ENCODE peak calls at places on chromosome 20, in six cellular contexts. I, K, Z, Y, J and B are unnamed samples.

GRCh38 chr20:24985802-24986201 is 6.7 kb downstream of the APMAP start:
- DNase-seq in I (no peak), K (no peak), Z (no peak), Y (peak; percentile 1), J (no peak), B (no peak)

GRCh38 chr20:58447733-58448391 is 58.8 kb downstream of the VAPB start:
- DNase-seq in I (peak; percentile 68), K (no peak), Z (peak; percentile 23), Y (peak; percentile 56), J (peak; percentile 89), B (no peak)

GRCh38 chr20:50913976-50914375 is 17.3 kb downstream of the ADNP start:
- DNase-seq in I (no peak), K (no peak), Z (no peak), Y (no peak), J (no peak), B (no peak)

GRCh38 chr20:9966966-9967365 is 67.8 kb upstream of the ANKEF1 start:
- DNase-seq in I (no peak), K (no peak), Z (no peak), Y (no peak), J (peak; percentile 50), B (no peak)

GRCh38 chr20:17227669-17228623 is 1.1 kb downstream of the PCSK2 start:
- DNase-seq in I (peak; percentile 13), K (peak; percentile 49), Z (no peak), Y (no peak), J (peak; percentile 87), B (no peak)

GRCh38 chr20:41094656-41095055 is 42.7 kb upstream of the PLCG1 start:
- DNase-seq in I (no peak), K (no peak), Z (no peak), Y (no peak), J (no peak), B (no peak)

GRCh38 chr20:50996901-50997830 is 25.7 kb downstream of the KCNG1 start:
- DNase-seq in I (no peak), K (no peak), Z (no peak), Y (no peak), J (no peak), B (no peak)

GRCh38 chr20:63974402-63975200 is 4.8 kb downstream of the SAMD10 start:
- DNase-seq in I (no peak), K (peak; percentile 51), Z (no peak), Y (no peak), J (no peak), B (peak; percentile 13)

GRCh38 chr20:35947489-35947888 is 6.8 kb downstream of the SCAND1 start:
- DNase-seq in I (no peak), K (no peak), Z (no peak), Y (peak; percentile 52), J (peak; percentile 86), B (no peak)

GRCh38 chr20:63577317-63577894 is 3.4 kb upstream of the HELZ2 start:
- DNase-seq in I (no peak), K (no peak), Z (peak; percentile 69), Y (no peak), J (no peak), B (no peak)

GRCh38 chr20:54267510-54268003 is 59.7 kb downstream of the PFDN4 start:
- DNase-seq in I (no peak), K (no peak), Z (no peak), Y (no peak), J (peak; percentile 17), B (no peak)

GRCh38 chr20:22619272-22619671 is 34.9 kb upstream of the FOXA2 start:
- DNase-seq in I (no peak), K (no peak), Z (no peak), Y (no peak), J (no peak), B (no peak)

GRCh38 chr20:21090112-21090737 is 15.9 kb downstream of the LINC00237 start:
- DNase-seq in I (no peak), K (no peak), Z (no peak), Y (no peak), J (peak; percentile 18), B (no peak)

GRCh38 chr20:8918145-8918544 is 150.7 kb upstream of the PLCB4 start:
- DNase-seq in I (no peak), K (no peak), Z (no peak), Y (no peak), J (peak; percentile 62), B (no peak)

GRCh38 chr20:53642196-53643030 is 48.8 kb upstream of the ZNF217 start:
- DNase-seq in I (no peak), K (no peak), Z (peak; percentile 90), Y (peak; percentile 84), J (peak; percentile 44), B (no peak)

GRCh38 chr20:37453288-37453687 is 67.8 kb upstream of the NNAT start:
- DNase-seq in I (no peak), K (no peak), Z (no peak), Y (no peak), J (no peak), B (no peak)

GRCh38 chr20:51196991-51197651 is 174.2 kb upstream of the KCNG1 start:
- DNase-seq in I (no peak), K (no peak), Z (no peak), Y (no peak), J (no peak), B (no peak)

GRCh38 chr20:40970218-40970617 is 58.4 kb upstream of the TOP1 start:
- DNase-seq in I (no peak), K (no peak), Z (no peak), Y (no peak), J (peak; percentile 31), B (no peak)

GRCh38 chr20:5935384-5935783 is 14.9 kb downstream of the TRMT6 start:
- DNase-seq in I (no peak), K (no peak), Z (no peak), Y (no peak), J (no peak), B (no peak)

GRCh38 chr20:1474325-1474724 is 7.7 kb upstream of the NSFL1C start:
- DNase-seq in I (no peak), K (no peak), Z (no peak), Y (no peak), J (no peak), B (no peak)

GRCh38 chr20:37885593-37886507 is 17.1 kb upstream of the VSTM2L start:
- DNase-seq in I (no peak), K (no peak), Z (no peak), Y (no peak), J (no peak), B (no peak)

GRCh38 chr20:24629668-24630067 is 160.2 kb downstream of the SYNDIG1 start:
- DNase-seq in I (no peak), K (no peak), Z (no peak), Y (no peak), J (no peak), B (no peak)

GRCh38 chr20:63980317-63980805 is 571 bp upstream of the PRPF6 start:
- DNase-seq in I (peak; percentile 65), K (no peak), Z (no peak), Y (no peak), J (no peak), B (no peak)

DNA sequence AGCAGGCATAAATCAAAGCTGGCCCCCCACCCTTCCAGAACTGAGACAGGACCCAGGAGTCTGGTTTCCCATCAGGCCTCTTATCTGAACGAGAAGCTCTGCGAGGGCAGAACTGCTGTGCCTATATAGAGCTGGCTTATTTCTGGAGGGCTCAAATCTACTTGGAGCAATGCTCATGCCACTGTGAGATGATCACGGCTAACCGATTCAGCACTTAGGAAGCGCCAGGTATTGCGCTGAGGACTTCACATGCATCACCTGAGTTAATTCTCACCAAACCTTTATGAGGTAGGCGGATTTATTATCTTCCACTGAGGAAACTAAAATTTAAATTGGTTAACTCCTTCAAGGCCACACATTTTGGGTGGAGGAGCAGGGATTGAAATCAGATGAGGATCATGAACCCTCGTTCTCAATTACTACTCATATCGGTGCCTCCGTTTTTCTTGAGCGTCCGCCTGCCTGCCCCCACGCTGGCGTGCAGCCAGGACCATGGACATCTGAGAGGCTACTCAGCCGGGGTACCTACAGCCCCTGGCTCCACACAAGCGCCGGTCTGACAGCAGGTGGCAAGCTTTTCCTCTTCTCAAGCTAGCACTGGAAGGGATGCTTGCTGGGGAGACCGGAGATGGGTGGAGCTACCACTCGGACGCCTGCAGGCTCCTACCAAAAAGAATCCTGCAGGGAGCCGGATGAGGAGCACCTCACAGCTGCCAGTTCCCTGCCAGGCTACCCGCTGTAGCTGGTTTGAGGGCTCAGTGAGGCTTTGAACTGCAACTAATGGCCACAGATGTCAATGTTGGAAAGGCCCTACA is 1.0 kb upstream of the PCIF1 start:
- DNase-seq in I (peak; percentile 82), K (peak; percentile 85), Z (peak; percentile 73), Y (peak; percentile 84), J (peak; percentile 97), B (peak; percentile 44)
- TF ChIP-seq CTCF in I (peak; percentile 44), K (peak; percentile 16), Z (peak; percentile 11), Y (peak; percentile 65), J (peak; percentile 37), B (no peak)

GRCh38 chr20:38893056-38893455 is 33.2 kb upstream of the FAM83D start:
- DNase-seq in I (peak; percentile 54), K (no peak), Z (no peak), Y (no peak), J (no peak), B (no peak)

GRCh38 chr20:38893485-38894090 is 32.6 kb upstream of the FAM83D start:
- DNase-seq in I (peak; percentile 91), K (peak; percentile 95), Z (peak; percentile 26), Y (peak; percentile 81), J (peak; percentile 85), B (peak; percentile 76)

GRCh38 chr20:38895098-38895949 is 30.9 kb upstream of the FAM83D start:
- DNase-seq in I (no peak), K (no peak), Z (no peak), Y (no peak), J (no peak), B (no peak)

GRCh38 chr20:38896009-38896594 is 30.1 kb upstream of the FAM83D start:
- DNase-seq in I (no peak), K (no peak), Z (no peak), Y (no peak), J (no peak), B (no peak)

DNA sequence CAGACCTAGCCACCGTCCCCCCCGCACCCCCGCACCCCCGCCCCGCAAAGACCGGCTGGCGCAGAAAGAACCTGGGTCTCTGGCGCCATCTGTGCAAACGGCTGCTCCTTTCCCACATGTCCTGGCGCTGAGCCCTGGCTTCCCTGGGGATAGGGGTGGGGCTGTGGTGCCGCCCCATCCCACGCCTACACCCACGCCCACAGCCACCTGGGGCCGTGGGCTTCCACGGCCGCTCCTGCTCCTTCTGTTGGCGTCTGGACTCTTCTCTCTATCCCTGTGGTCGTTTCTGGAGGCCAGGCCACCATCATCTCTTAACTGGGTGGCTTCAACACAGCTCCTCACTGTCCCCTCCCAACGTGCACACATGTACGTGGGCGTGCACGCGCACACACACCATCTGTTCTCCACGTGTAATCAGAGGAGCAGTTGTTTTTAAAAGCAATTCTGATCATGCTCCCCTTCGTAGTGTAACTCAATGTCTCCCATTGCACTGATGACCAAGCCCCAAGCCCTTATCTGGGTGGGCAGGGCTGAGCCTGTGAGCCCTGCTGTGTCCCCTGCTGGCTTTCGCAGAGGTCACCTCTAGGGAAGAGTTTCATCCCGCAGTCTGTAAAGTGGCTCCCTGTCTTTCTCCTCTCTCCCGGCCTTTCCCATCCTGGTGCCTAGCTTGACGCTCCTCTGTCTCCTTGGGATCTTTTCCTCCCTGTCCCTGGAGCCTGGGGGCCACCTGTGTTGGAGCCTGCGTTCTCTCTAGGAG is 31.9 kb upstream of the FAM83D start:
- DNase-seq in I (peak; percentile 50), K (no peak), Z (peak; percentile 83), Y (no peak), J (peak; percentile 12), B (no peak)
- TF ChIP-seq CTCF in I (no peak), K (peak; percentile 37), Z (no peak), Y (peak; percentile 12), J (no peak), B (no peak)

GRCh38 chr20:62477669-62478450 is 2.1 kb upstream of the GATA5 start:
- DNase-seq in I (no peak), K (no peak), Z (no peak), Y (no peak), J (peak; percentile 69), B (no peak)
- TF ChIP-seq CTCF in I (no peak), K (no peak), Z (no peak), Y (peak; percentile 25), J (peak; percentile 26), B (no peak)

GRCh38 chr20:19056909-19057308 is 155.5 kb upstream of the SLC24A3 start:
- DNase-seq in I (no peak), K (no peak), Z (no peak), Y (no peak), J (peak; percentile 42), B (no peak)
- TF ChIP-seq CTCF in I (no peak), K (no peak), Z (no peak), Y (peak; percentile 31), J (peak; percentile 52), B (no peak)